ENCODE peak calls at places on chromosome X, in seven cellular contexts. One of them, this sample, is unnamed.

GRCh38 chrX:84737471-84737871 is 235.2 kb upstream of the HDX start:
- DNase-seq in IMR-90: peak; percentile 20
- DNase-seq in breast epithelium: no peak
- DNase-seq in ovary: peak; percentile 48
- DNase-seq in A673: no peak
- DNase-seq in transverse colon: no peak
- DNase-seq in adrenal gland: no peak
- DNase-seq in this sample: no peak

GRCh38 chrX:55056820-55057690 is 17.8 kb upstream of the PAGE2B start:
- DNase-seq in breast epithelium: no peak
- DNase-seq in A673: no peak
- DNase-seq in ovary: no peak
- DNase-seq in transverse colon: no peak
- DNase-seq in adrenal gland: no peak
- DNase-seq in IMR-90: peak; percentile 19
- DNase-seq in this sample: no peak

GRCh38 chrX:153667931-153668396 is 5.6 kb downstream of the PNCK start:
- DNase-seq in breast epithelium: peak; percentile 86
- DNase-seq in ovary: peak; percentile 87
- DNase-seq in A673: peak; percentile 88
- DNase-seq in transverse colon: peak; percentile 82
- DNase-seq in IMR-90: peak; percentile 64
- DNase-seq in adrenal gland: peak; percentile 88
- DNase-seq in this sample: peak; percentile 93

GRCh38 chrX:106468433-106468832 is 143.3 kb upstream of the RADX start:
- DNase-seq in ovary: no peak
- DNase-seq in A673: no peak
- DNase-seq in transverse colon: no peak
- DNase-seq in breast epithelium: no peak
- DNase-seq in adrenal gland: no peak
- DNase-seq in IMR-90: no peak
- DNase-seq in this sample: no peak

GRCh38 chrX:1794586-1794985 is 179.7 kb downstream of the ASMT start:
- DNase-seq in transverse colon: no peak
- DNase-seq in A673: no peak
- DNase-seq in IMR-90: no peak
- DNase-seq in ovary: no peak
- DNase-seq in adrenal gland: no peak
- DNase-seq in breast epithelium: no peak
- DNase-seq in this sample: no peak

GRCh38 chrX:56789518-56790070 is 60.6 kb downstream of the NBDY start:
- DNase-seq in breast epithelium: no peak
- DNase-seq in IMR-90: no peak
- DNase-seq in ovary: no peak
- DNase-seq in transverse colon: peak; percentile 2
- DNase-seq in A673: no peak
- DNase-seq in adrenal gland: no peak
- DNase-seq in this sample: no peak

GRCh38 chrX:51420610-51421009 is 75.8 kb downstream of the NUDT11 start:
- DNase-seq in IMR-90: peak; percentile 45
- DNase-seq in ovary: no peak
- DNase-seq in adrenal gland: peak; percentile 34
- DNase-seq in transverse colon: no peak
- DNase-seq in breast epithelium: no peak
- DNase-seq in A673: peak; percentile 64
- DNase-seq in this sample: no peak

GRCh38 chrX:23742174-23742692 is 843 bp downstream of the ACOT9 start:
- DNase-seq in A673: peak; percentile 81
- DNase-seq in adrenal gland: peak; percentile 26
- DNase-seq in transverse colon: peak; percentile 31
- DNase-seq in IMR-90: peak; percentile 74
- DNase-seq in breast epithelium: no peak
- DNase-seq in ovary: peak; percentile 13
- DNase-seq in this sample: no peak

DNA sequence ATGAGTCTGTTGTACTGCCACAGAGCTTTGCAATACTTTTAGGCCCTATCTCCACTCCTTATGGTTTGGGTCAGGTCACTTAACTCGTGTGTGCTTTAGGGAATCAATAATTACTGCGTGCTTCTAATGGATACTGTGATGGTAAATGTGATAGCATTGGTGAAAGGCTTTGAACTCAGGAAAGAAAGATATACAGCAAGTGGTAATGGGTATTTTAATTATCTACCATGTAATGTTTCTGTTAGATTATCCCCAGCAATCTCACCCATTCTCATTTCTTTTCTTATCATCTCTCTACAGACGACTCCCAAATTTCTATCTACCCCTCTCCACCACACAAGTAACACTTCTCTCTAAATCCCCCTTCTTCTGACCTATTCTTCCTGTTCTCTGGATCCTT is 128.6 kb downstream of the GPC3 start:
- DNase-seq in breast epithelium: no peak
- DNase-seq in IMR-90: no peak
- DNase-seq in ovary: no peak
- DNase-seq in transverse colon: no peak
- DNase-seq in A673: no peak
- DNase-seq in adrenal gland: no peak
- DNase-seq in this sample: no peak
- H3K27ac ChIP-seq in breast epithelium: no peak overlapping the region
- H3K27ac ChIP-seq in IMR-90: no peak overlapping the region
- H3K27ac ChIP-seq in ovary: no peak overlapping the region
- H3K27ac ChIP-seq in transverse colon: no peak overlapping the region
- H3K27ac ChIP-seq in A673: no peak overlapping the region
- H3K27ac ChIP-seq in adrenal gland: no peak overlapping the region
- H3K27ac ChIP-seq in this sample: no peak overlapping the region

GRCh38 chrX:15882704-15883539 is 28.3 kb upstream of the AP1S2 start:
- DNase-seq in ovary: no peak
- DNase-seq in breast epithelium: no peak
- DNase-seq in A673: no peak
- DNase-seq in IMR-90: peak; percentile 43
- DNase-seq in transverse colon: no peak
- DNase-seq in adrenal gland: no peak
- DNase-seq in this sample: no peak
- H3K4me3 ChIP-seq in ovary: no peak overlapping the region
- H3K4me3 ChIP-seq in breast epithelium: no peak overlapping the region
- H3K4me3 ChIP-seq in A673: no peak overlapping the region
- H3K4me3 ChIP-seq in IMR-90: no peak overlapping the region
- H3K4me3 ChIP-seq in transverse colon: no peak overlapping the region
- H3K4me3 ChIP-seq in adrenal gland: no peak overlapping the region
- H3K4me3 ChIP-seq in this sample: no peak overlapping the region

DNA sequence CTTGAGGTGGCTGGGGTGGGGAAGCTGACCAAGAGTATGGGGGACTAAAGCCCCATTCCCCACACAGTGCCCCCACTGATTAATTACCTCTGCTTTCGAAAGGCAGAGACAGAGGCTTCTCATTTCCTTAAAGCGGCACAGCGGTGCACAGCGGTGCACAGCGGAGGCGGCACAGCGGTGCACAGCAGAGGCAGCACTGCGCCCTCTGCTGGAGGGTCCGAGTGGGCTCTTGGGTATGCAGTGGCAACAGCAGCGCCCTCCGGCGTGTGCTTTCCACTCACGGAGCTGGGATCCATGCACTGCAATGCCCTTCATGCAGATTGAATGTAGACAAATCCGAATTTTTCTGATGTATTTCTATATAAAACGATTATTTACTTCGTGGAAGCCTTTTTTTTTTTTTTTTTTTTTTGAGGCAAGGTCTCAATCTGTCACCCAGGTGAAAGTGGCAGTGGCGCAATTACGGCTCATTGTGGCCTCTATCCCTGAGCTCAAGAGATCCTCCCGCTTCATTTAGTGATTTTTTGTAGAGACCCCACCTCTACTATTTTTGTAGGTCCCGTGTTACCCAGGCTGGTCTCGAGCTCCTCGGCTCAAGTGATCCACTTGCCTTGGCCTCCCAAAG is 19.7 kb upstream of the PRPS2 start:
- DNase-seq in adrenal gland: peak; percentile 14
- DNase-seq in breast epithelium: no peak
- DNase-seq in IMR-90: peak; percentile 31
- DNase-seq in transverse colon: peak; percentile 66
- DNase-seq in A673: peak; percentile 73
- DNase-seq in ovary: no peak
- DNase-seq in this sample: no peak
- TF ChIP-seq CTCF in adrenal gland: no peak
- TF ChIP-seq CTCF in breast epithelium: no peak
- TF ChIP-seq CTCF in IMR-90: peak; percentile 75
- TF ChIP-seq CTCF in transverse colon: peak; percentile 43
- TF ChIP-seq CTCF in A673: peak; percentile 93
- TF ChIP-seq CTCF in ovary: no peak
- TF ChIP-seq CTCF in this sample: peak; percentile 46

DNA sequence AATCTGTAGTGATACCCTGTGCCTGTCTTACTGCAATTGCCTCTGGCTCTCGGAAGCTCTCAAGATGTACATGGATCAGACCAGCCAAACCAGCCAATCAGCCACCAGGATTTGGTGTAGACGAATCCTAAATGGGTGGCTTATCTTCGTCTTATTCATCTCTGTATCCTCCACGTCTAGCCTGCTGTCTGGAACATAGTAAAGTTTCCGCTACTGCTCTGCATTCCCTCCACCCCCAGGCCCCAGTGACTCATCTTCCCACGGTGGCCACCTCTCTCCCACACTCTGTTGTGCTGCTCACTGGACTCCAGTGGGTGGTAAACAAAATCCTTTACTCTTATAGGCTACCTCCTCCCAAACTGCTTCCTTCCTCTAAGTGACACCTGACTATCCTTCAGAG is 37.8 kb downstream of the SEPTIN6 start:
- DNase-seq in transverse colon: no peak
- DNase-seq in ovary: peak; percentile 40
- DNase-seq in A673: peak; percentile 56
- DNase-seq in breast epithelium: no peak
- DNase-seq in IMR-90: peak; percentile 88
- DNase-seq in adrenal gland: peak; percentile 78
- DNase-seq in this sample: no peak
- H3K27ac ChIP-seq in transverse colon: no peak overlapping the region
- H3K27ac ChIP-seq in ovary: no peak overlapping the region
- H3K27ac ChIP-seq in A673: no peak overlapping the region
- H3K27ac ChIP-seq in breast epithelium: no peak overlapping the region
- H3K27ac ChIP-seq in IMR-90: no peak overlapping the region
- H3K27ac ChIP-seq in adrenal gland: no peak overlapping the region
- H3K27ac ChIP-seq in this sample: peak overlapping the region; percentile 38

GRCh38 chrX:22690116-22690515 is 309.6 kb upstream of the DDX53 start:
- DNase-seq in breast epithelium: no peak
- DNase-seq in A673: no peak
- DNase-seq in ovary: no peak
- DNase-seq in IMR-90: peak; percentile 44
- DNase-seq in adrenal gland: no peak
- DNase-seq in transverse colon: no peak
- DNase-seq in this sample: no peak

GRCh38 chrX:22691966-22692565 is 307.7 kb upstream of the DDX53 start:
- DNase-seq in transverse colon: no peak
- DNase-seq in breast epithelium: no peak
- DNase-seq in IMR-90: no peak
- DNase-seq in A673: no peak
- DNase-seq in adrenal gland: no peak
- DNase-seq in ovary: no peak
- DNase-seq in this sample: no peak

GRCh38 chrX:22686138-22686541 is 313.6 kb upstream of the DDX53 start:
- DNase-seq in IMR-90: peak; percentile 73
- DNase-seq in transverse colon: no peak
- DNase-seq in A673: peak; percentile 33
- DNase-seq in ovary: no peak
- DNase-seq in breast epithelium: no peak
- DNase-seq in adrenal gland: peak; percentile 11
- DNase-seq in this sample: no peak

DNA sequence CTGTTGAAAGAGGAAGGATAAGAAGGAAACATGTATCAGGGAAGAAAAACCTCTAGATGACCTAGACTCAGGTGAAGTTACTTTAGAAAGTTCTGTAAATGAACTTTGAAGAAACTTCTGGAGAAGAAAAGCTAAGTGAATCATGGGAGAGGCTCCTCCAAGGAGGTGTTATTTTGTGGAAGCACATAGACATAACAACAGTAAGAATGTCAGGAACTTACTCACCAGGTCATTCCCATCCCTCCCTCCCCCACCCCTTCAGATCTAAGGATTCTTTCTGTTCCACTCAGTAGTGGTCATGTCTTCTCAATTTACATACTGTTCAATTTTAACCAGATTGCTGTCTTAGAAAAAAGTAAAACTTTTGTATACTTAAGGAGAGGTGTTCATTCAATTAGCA is 310.5 kb upstream of the DDX53 start:
- DNase-seq in IMR-90: peak; percentile 23
- DNase-seq in A673: no peak
- DNase-seq in adrenal gland: no peak
- DNase-seq in ovary: no peak
- DNase-seq in breast epithelium: no peak
- DNase-seq in transverse colon: no peak
- DNase-seq in this sample: no peak
- H3K4me3 ChIP-seq in IMR-90: no peak overlapping the region
- H3K4me3 ChIP-seq in A673: no peak overlapping the region
- H3K4me3 ChIP-seq in adrenal gland: no peak overlapping the region
- H3K4me3 ChIP-seq in ovary: no peak overlapping the region
- H3K4me3 ChIP-seq in breast epithelium: no peak overlapping the region
- H3K4me3 ChIP-seq in transverse colon: no peak overlapping the region
- H3K4me3 ChIP-seq in this sample: no peak overlapping the region

GRCh38 chrX:71565634-71566033 is 12.6 kb upstream of the GCNA start:
- DNase-seq in IMR-90: no peak
- DNase-seq in ovary: no peak
- DNase-seq in A673: no peak
- DNase-seq in breast epithelium: no peak
- DNase-seq in transverse colon: no peak
- DNase-seq in adrenal gland: no peak
- DNase-seq in this sample: no peak

GRCh38 chrX:71558920-71559319 is 19.3 kb upstream of the GCNA start:
- DNase-seq in adrenal gland: no peak
- DNase-seq in transverse colon: no peak
- DNase-seq in breast epithelium: no peak
- DNase-seq in IMR-90: no peak
- DNase-seq in ovary: no peak
- DNase-seq in A673: no peak
- DNase-seq in this sample: no peak

DNA sequence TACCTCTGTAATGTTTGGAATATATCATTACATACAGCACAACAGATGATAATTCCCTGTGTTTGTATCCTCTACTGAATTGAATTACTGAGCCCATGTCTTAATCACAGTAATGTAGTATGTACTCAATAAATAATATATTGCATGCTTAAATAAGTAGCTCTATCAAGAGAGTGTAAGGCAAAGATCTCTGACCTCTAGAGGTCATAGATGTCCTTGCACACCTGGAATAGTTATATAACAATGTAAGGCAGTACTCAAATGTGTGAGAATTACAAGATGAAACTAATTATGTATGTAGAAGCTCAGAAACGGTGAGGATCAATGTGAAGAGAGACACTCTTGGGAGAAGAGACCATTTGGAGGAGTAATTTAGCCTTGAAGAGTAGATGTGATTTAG is 14.3 kb upstream of the GCNA start:
- DNase-seq in adrenal gland: no peak
- DNase-seq in ovary: no peak
- DNase-seq in IMR-90: no peak
- DNase-seq in A673: no peak
- DNase-seq in transverse colon: no peak
- DNase-seq in breast epithelium: no peak
- DNase-seq in this sample: no peak
- TF ChIP-seq CTCF in adrenal gland: no peak
- TF ChIP-seq CTCF in ovary: no peak
- TF ChIP-seq CTCF in IMR-90: no peak
- TF ChIP-seq CTCF in A673: no peak
- TF ChIP-seq CTCF in transverse colon: no peak
- TF ChIP-seq CTCF in breast epithelium: no peak
- TF ChIP-seq CTCF in this sample: no peak